ENCODE peak calls at places on chromosomes 1 and 21, in seven cellular contexts. One of them, this sample, is unnamed.

GRCh38 chr1:20633190-20634064 is at the start of gene PINK1:
- DNase-seq in kidney epithelial cell: no peak
- DNase-seq in A549: peak; percentile 50
- DNase-seq in GM06990: peak; percentile 81
- DNase-seq in Right ventricle myocardium superior: peak; percentile 89
- DNase-seq in ACHN: peak; percentile 63
- DNase-seq in small intestine: peak; percentile 88
- DNase-seq in this sample: peak; percentile 95

GRCh38 chr1:230139741-230140140 is 72.7 kb downstream of the GALNT2 start:
- DNase-seq in GM06990: no peak
- DNase-seq in kidney epithelial cell: no peak
- DNase-seq in ACHN: peak; percentile 46
- DNase-seq in Right ventricle myocardium superior: no peak
- DNase-seq in small intestine: no peak
- DNase-seq in A549: no peak
- DNase-seq in this sample: no peak

GRCh38 chr1:12627308-12627707 is 9.3 kb upstream of the DHRS3 start:
- DNase-seq in Right ventricle myocardium superior: no peak
- DNase-seq in kidney epithelial cell: no peak
- DNase-seq in small intestine: no peak
- DNase-seq in GM06990: no peak
- DNase-seq in A549: no peak
- DNase-seq in ACHN: no peak
- DNase-seq in this sample: no peak

GRCh38 chr1:172338295-172338735 is 82.2 kb upstream of the C1orf105 start:
- DNase-seq in A549: no peak
- DNase-seq in GM06990: peak; percentile 80
- DNase-seq in kidney epithelial cell: no peak
- DNase-seq in ACHN: no peak
- DNase-seq in Right ventricle myocardium superior: no peak
- DNase-seq in small intestine: no peak
- DNase-seq in this sample: no peak

GRCh38 chr1:176033474-176033873 is 173.6 kb downstream of the COP1 start:
- DNase-seq in ACHN: no peak
- DNase-seq in GM06990: no peak
- DNase-seq in small intestine: no peak
- DNase-seq in kidney epithelial cell: no peak
- DNase-seq in Right ventricle myocardium superior: no peak
- DNase-seq in A549: no peak
- DNase-seq in this sample: no peak

GRCh38 chr21:27423073-27423472 is 456.2 kb upstream of the ADAMTS5 start:
- DNase-seq in kidney epithelial cell: peak; percentile 56
- DNase-seq in small intestine: no peak
- DNase-seq in GM06990: no peak
- DNase-seq in ACHN: no peak
- DNase-seq in Right ventricle myocardium superior: peak; percentile 77
- DNase-seq in A549: no peak
- DNase-seq in this sample: peak; percentile 91

GRCh38 chr1:18468570-18468969 is 12.2 kb upstream of the KLHDC7A start:
- DNase-seq in Right ventricle myocardium superior: no peak
- DNase-seq in A549: no peak
- DNase-seq in ACHN: no peak
- DNase-seq in GM06990: no peak
- DNase-seq in small intestine: no peak
- DNase-seq in kidney epithelial cell: no peak
- DNase-seq in this sample: no peak

GRCh38 chr1:150479370-150479769 is 7.8 kb upstream of the TARS2 start:
- DNase-seq in GM06990: no peak
- DNase-seq in ACHN: no peak
- DNase-seq in A549: no peak
- DNase-seq in small intestine: no peak
- DNase-seq in kidney epithelial cell: no peak
- DNase-seq in Right ventricle myocardium superior: no peak
- DNase-seq in this sample: no peak

GRCh38 chr1:52142220-52143153 is 598 bp downstream of the ZFYVE9 start:
- DNase-seq in small intestine: peak; percentile 55
- DNase-seq in Right ventricle myocardium superior: peak; percentile 58
- DNase-seq in ACHN: peak; percentile 55
- DNase-seq in GM06990: peak; percentile 71
- DNase-seq in A549: no peak
- DNase-seq in kidney epithelial cell: no peak
- DNase-seq in this sample: peak; percentile 86

GRCh38 chr1:41890841-41891311 is 27.8 kb downstream of the HIVEP3 start:
- DNase-seq in Right ventricle myocardium superior: peak; percentile 67
- DNase-seq in A549: no peak
- DNase-seq in kidney epithelial cell: no peak
- DNase-seq in GM06990: no peak
- DNase-seq in small intestine: peak; percentile 15
- DNase-seq in ACHN: no peak
- DNase-seq in this sample: peak; percentile 53

GRCh38 chr1:153534226-153534932 is 1.4 kb downstream of the S100A6 start:
- DNase-seq in A549: peak; percentile 38
- DNase-seq in Right ventricle myocardium superior: no peak
- DNase-seq in GM06990: no peak
- DNase-seq in kidney epithelial cell: no peak
- DNase-seq in ACHN: peak; percentile 55
- DNase-seq in small intestine: no peak
- DNase-seq in this sample: no peak

GRCh38 chr1:44775930-44776748 is 799 bp downstream of the RPS8 start:
- DNase-seq in GM06990: no peak
- DNase-seq in kidney epithelial cell: no peak
- DNase-seq in small intestine: peak; percentile 48
- DNase-seq in A549: no peak
- DNase-seq in ACHN: no peak
- DNase-seq in Right ventricle myocardium superior: no peak
- DNase-seq in this sample: no peak

GRCh38 chr1:173056355-173056754 is 5.6 kb upstream of the TNFSF18 start:
- DNase-seq in GM06990: no peak
- DNase-seq in kidney epithelial cell: no peak
- DNase-seq in small intestine: no peak
- DNase-seq in Right ventricle myocardium superior: no peak
- DNase-seq in A549: no peak
- DNase-seq in ACHN: no peak
- DNase-seq in this sample: no peak

GRCh38 chr1:118185083-118185899 is at the start of gene SPAG17:
- DNase-seq in A549: peak; percentile 4
- DNase-seq in small intestine: peak; percentile 57
- DNase-seq in Right ventricle myocardium superior: peak; percentile 79
- DNase-seq in kidney epithelial cell: peak; percentile 28
- DNase-seq in ACHN: peak; percentile 92
- DNase-seq in GM06990: no peak
- DNase-seq in this sample: no peak

GRCh38 chr1:6646499-6647148 is 22.0 kb downstream of the THAP3 start:
- DNase-seq in ACHN: peak; percentile 36
- DNase-seq in A549: peak; percentile 28
- DNase-seq in kidney epithelial cell: no peak
- DNase-seq in GM06990: no peak
- DNase-seq in Right ventricle myocardium superior: no peak
- DNase-seq in small intestine: peak; percentile 28
- DNase-seq in this sample: no peak

GRCh38 chr1:181936768-181937581 is 124.5 kb downstream of the ZNF648 start:
- DNase-seq in small intestine: peak; percentile 40
- DNase-seq in GM06990: peak; percentile 69
- DNase-seq in ACHN: peak; percentile 74
- DNase-seq in kidney epithelial cell: peak; percentile 21
- DNase-seq in A549: peak; percentile 29
- DNase-seq in Right ventricle myocardium superior: no peak
- DNase-seq in this sample: no peak

GRCh38 chr21:41974752-41975053 is 20.9 kb upstream of the C2CD2 start:
- DNase-seq in GM06990: no peak
- DNase-seq in A549: no peak
- DNase-seq in kidney epithelial cell: no peak
- DNase-seq in small intestine: no peak
- DNase-seq in ACHN: no peak
- DNase-seq in Right ventricle myocardium superior: no peak
- DNase-seq in this sample: peak; percentile 44

GRCh38 chr1:154669464-154670282 is 61.7 kb upstream of the ADAR start:
- DNase-seq in A549: peak; percentile 88
- DNase-seq in GM06990: peak; percentile 54
- DNase-seq in ACHN: peak; percentile 70
- DNase-seq in kidney epithelial cell: peak; percentile 26
- DNase-seq in small intestine: peak; percentile 78
- DNase-seq in Right ventricle myocardium superior: peak; percentile 80
- DNase-seq in this sample: no peak

GRCh38 chr1:62384276-62385005 is 52.4 kb upstream of the USP1 start:
- DNase-seq in A549: no peak
- DNase-seq in Right ventricle myocardium superior: peak; percentile 43
- DNase-seq in ACHN: peak; percentile 27
- DNase-seq in kidney epithelial cell: peak; percentile 90
- DNase-seq in small intestine: no peak
- DNase-seq in GM06990: no peak
- DNase-seq in this sample: peak; percentile 34

GRCh38 chr1:241972703-241973375 is 15.3 kb downstream of the BECN2 start:
- DNase-seq in small intestine: no peak
- DNase-seq in kidney epithelial cell: peak; percentile 71
- DNase-seq in A549: no peak
- DNase-seq in ACHN: peak; percentile 44
- DNase-seq in GM06990: no peak
- DNase-seq in Right ventricle myocardium superior: no peak
- DNase-seq in this sample: no peak

GRCh38 chr1:226864311-226864710 is 6.1 kb upstream of the PSEN2 start:
- DNase-seq in GM06990: no peak
- DNase-seq in ACHN: no peak
- DNase-seq in Right ventricle myocardium superior: no peak
- DNase-seq in kidney epithelial cell: no peak
- DNase-seq in A549: no peak
- DNase-seq in small intestine: peak; percentile 84
- DNase-seq in this sample: no peak

GRCh38 chr1:193241132-193241827 is 54.9 kb upstream of the B3GALT2 start:
- DNase-seq in GM06990: peak; percentile 19
- DNase-seq in ACHN: no peak
- DNase-seq in A549: no peak
- DNase-seq in kidney epithelial cell: no peak
- DNase-seq in small intestine: no peak
- DNase-seq in Right ventricle myocardium superior: no peak
- DNase-seq in this sample: no peak

GRCh38 chr1:101238041-101238515 is 1.3 kb downstream of the S1PR1 start:
- DNase-seq in small intestine: no peak
- DNase-seq in ACHN: no peak
- DNase-seq in A549: no peak
- DNase-seq in Right ventricle myocardium superior: peak; percentile 53
- DNase-seq in GM06990: peak; percentile 75
- DNase-seq in kidney epithelial cell: no peak
- DNase-seq in this sample: no peak

GRCh38 chr1:223770621-223771315 is 58.4 kb downstream of the CAPN2 start:
- DNase-seq in Right ventricle myocardium superior: no peak
- DNase-seq in A549: no peak
- DNase-seq in GM06990: no peak
- DNase-seq in kidney epithelial cell: no peak
- DNase-seq in small intestine: no peak
- DNase-seq in ACHN: no peak
- DNase-seq in this sample: peak; percentile 73

GRCh38 chr1:68320349-68320748 is 88.0 kb upstream of the WLS start:
- DNase-seq in small intestine: no peak
- DNase-seq in ACHN: no peak
- DNase-seq in A549: no peak
- DNase-seq in kidney epithelial cell: no peak
- DNase-seq in Right ventricle myocardium superior: no peak
- DNase-seq in GM06990: no peak
- DNase-seq in this sample: no peak

GRCh38 chr1:995665-996633 is 3.9 kb downstream of the HES4 start:
- DNase-seq in Right ventricle myocardium superior: no peak
- DNase-seq in ACHN: no peak
- DNase-seq in A549: no peak
- DNase-seq in small intestine: no peak
- DNase-seq in kidney epithelial cell: no peak
- DNase-seq in GM06990: no peak
- DNase-seq in this sample: no peak

GRCh38 chr1:209158851-209159250 is 424.7 kb upstream of the CAMK1G start:
- DNase-seq in Right ventricle myocardium superior: no peak
- DNase-seq in A549: no peak
- DNase-seq in GM06990: no peak
- DNase-seq in kidney epithelial cell: no peak
- DNase-seq in ACHN: no peak
- DNase-seq in small intestine: no peak
- DNase-seq in this sample: no peak

GRCh38 chr1:66291047-66291864 is 242.7 kb upstream of the SGIP1 start:
- DNase-seq in A549: no peak
- DNase-seq in Right ventricle myocardium superior: no peak
- DNase-seq in GM06990: no peak
- DNase-seq in ACHN: no peak
- DNase-seq in kidney epithelial cell: no peak
- DNase-seq in small intestine: peak; percentile 19
- DNase-seq in this sample: no peak

GRCh38 chr1:27727126-27727525 is 1.4 kb downstream of the FAM76A start:
- DNase-seq in GM06990: no peak
- DNase-seq in small intestine: no peak
- DNase-seq in kidney epithelial cell: no peak
- DNase-seq in ACHN: peak; percentile 2
- DNase-seq in Right ventricle myocardium superior: no peak
- DNase-seq in A549: no peak
- DNase-seq in this sample: no peak

GRCh38 chr1:176837708-176838107 is 326.8 kb downstream of the ASTN1 start:
- DNase-seq in GM06990: no peak
- DNase-seq in kidney epithelial cell: no peak
- DNase-seq in A549: no peak
- DNase-seq in Right ventricle myocardium superior: no peak
- DNase-seq in small intestine: no peak
- DNase-seq in ACHN: no peak
- DNase-seq in this sample: no peak

GRCh38 chr1:212162635-212163034 is 122.6 kb upstream of the PPP2R5A start:
- DNase-seq in ACHN: no peak
- DNase-seq in small intestine: no peak
- DNase-seq in kidney epithelial cell: no peak
- DNase-seq in A549: no peak
- DNase-seq in GM06990: peak; percentile 51
- DNase-seq in Right ventricle myocardium superior: peak; percentile 59
- DNase-seq in this sample: no peak

GRCh38 chr1:114274621-114275317 is 121.1 kb upstream of the SYT6 start:
- DNase-seq in ACHN: no peak
- DNase-seq in small intestine: no peak
- DNase-seq in A549: no peak
- DNase-seq in GM06990: no peak
- DNase-seq in kidney epithelial cell: no peak
- DNase-seq in Right ventricle myocardium superior: no peak
- DNase-seq in this sample: no peak

GRCh38 chr1:157894613-157895012 is 53.0 kb upstream of the CD5L start:
- DNase-seq in small intestine: no peak
- DNase-seq in Right ventricle myocardium superior: no peak
- DNase-seq in GM06990: no peak
- DNase-seq in ACHN: no peak
- DNase-seq in kidney epithelial cell: no peak
- DNase-seq in A549: no peak
- DNase-seq in this sample: no peak

GRCh38 chr1:24949331-24949881 is 19.3 kb upstream of the RUNX3 start:
- DNase-seq in A549: no peak
- DNase-seq in GM06990: no peak
- DNase-seq in ACHN: peak; percentile 31
- DNase-seq in Right ventricle myocardium superior: no peak
- DNase-seq in small intestine: no peak
- DNase-seq in kidney epithelial cell: no peak
- DNase-seq in this sample: no peak

GRCh38 chr1:85146972-85147359 is 53.9 kb downstream of the SYDE2 start:
- DNase-seq in small intestine: no peak
- DNase-seq in GM06990: no peak
- DNase-seq in A549: no peak
- DNase-seq in Right ventricle myocardium superior: no peak
- DNase-seq in ACHN: no peak
- DNase-seq in kidney epithelial cell: no peak
- DNase-seq in this sample: no peak

This sample was measured in osteocyte.